ENCODE peak calls at places on chromosomes 2 and 18, in eight cellular contexts. Y is HCT116, N is neural progenitor cell, X is fibroblast of lung, K is endothelial cell of umbilical vein, D is colonic mucosa, M is mammary epithelial cell, W is IMR-90. A is an unnamed sample. For H3K36me3, the result is how much of the 10 kb centered on the place peaks cover.

GRCh38 chr2:154195644-154196221 is 324.0 kb downstream of the GALNT13 start:
- DNase-seq in X (peak), N (no peak), Y (no peak), K (no peak), W (no peak), M (peak), D (no peak), A (peak)

GRCh38 chr2:225582355-225583116 is 183.0 kb downstream of the NYAP2 start:
- DNase-seq in D (no peak), X (no peak), N (no peak), W (no peak), K (no peak), M (no peak), Y (no peak), A (no peak)

GRCh38 chr2:23540804-23541360 is 155.9 kb downstream of the KLHL29 start:
- DNase-seq in N (no peak), X (no peak), D (no peak), M (no peak), Y (no peak), K (no peak), W (no peak), A (no peak)

GRCh38 chr18:46148810-46149209 is 44.6 kb downstream of the HAUS1 start:
- DNase-seq in M (peak), N (peak), Y (no peak), X (peak), W (peak), K (peak), D (peak), A (peak)

GRCh38 chr2:110789706-110790105 is 57.3 kb downstream of the ACOXL start:
- DNase-seq in X (no peak), Y (no peak), K (no peak), N (no peak), M (no peak), W (no peak), D (no peak), A (peak)

GRCh38 chr2:216974321-216975302 is 114.7 kb upstream of the TNP1 start:
- DNase-seq in X (no peak), D (peak), N (no peak), M (no peak), W (no peak), K (no peak), Y (no peak), A (no peak)

GRCh38 chr2:29220506-29221270 is 105.5 kb downstream of the CLIP4 start:
- DNase-seq in D (no peak), Y (no peak), W (no peak), M (no peak), N (no peak), X (no peak), K (no peak), A (no peak)

GRCh38 chr2:210162466-210163124 is 8.6 kb downstream of the KANSL1L start:
- DNase-seq in X (no peak), M (no peak), W (no peak), N (no peak), Y (no peak), D (no peak), K (no peak), A (no peak)

GRCh38 chr2:192049362-192049761 is 145.4 kb downstream of the TMEFF2 start:
- DNase-seq in W (no peak), M (no peak), N (no peak), D (no peak), X (no peak), K (no peak), Y (no peak), A (no peak)

GRCh38 chr2:46951290-46952064 is 35.9 kb upstream of the MCFD2 start:
- DNase-seq in X (no peak), N (no peak), K (no peak), D (no peak), W (no peak), M (no peak), Y (no peak), A (no peak)

GRCh38 chr2:146481629-146482028 is 1363.2 kb upstream of the ACVR2A start:
- DNase-seq in Y (no peak), D (no peak), K (peak), N (no peak), W (peak), M (peak), X (peak), A (no peak)

GRCh38 chr2:172083725-172084483 is 1.4 kb upstream of the DLX1 start:
- DNase-seq in X (no peak), K (peak), N (peak), M (no peak), D (no peak), W (no peak), Y (no peak), A (peak)

GRCh38 chr2:196123679-196124373 is 47.6 kb downstream of the STK17B start:
- DNase-seq in N (no peak), X (peak), K (peak), W (peak), D (no peak), M (no peak), Y (no peak), A (no peak)

GRCh38 chr2:121944072-121944829 is 188.8 kb downstream of the TSN start:
- DNase-seq in X (peak), N (no peak), M (peak), Y (no peak), D (no peak), K (no peak), W (peak), A (no peak)

GRCh38 chr18:40612356-40612755 is 1342.7 kb upstream of the PIK3C3 start:
- DNase-seq in W (no peak), N (no peak), K (no peak), X (no peak), Y (no peak), M (no peak), D (no peak), A (no peak)

GRCh38 chr2:16716051-16716450 is 50.4 kb upstream of the CYRIA start:
- DNase-seq in D (no peak), K (no peak), X (no peak), W (no peak), Y (no peak), N (no peak), M (no peak), A (no peak)

GRCh38 chr2:55311444-55311870 is 42.4 kb upstream of the MTIF2 start:
- DNase-seq in N (no peak), D (no peak), K (peak), X (peak), Y (no peak), W (peak), M (peak), A (no peak)

GRCh38 chr18:44954256-44954655 is 273.6 kb downstream of the SETBP1 start:
- DNase-seq in W (no peak), D (no peak), N (no peak), X (no peak), Y (no peak), M (no peak), K (no peak), A (no peak)

GRCh38 chr2:231068525-231069222 is 12.0 kb downstream of the PSMD1 start:
- DNase-seq in W (peak), Y (no peak), K (peak), X (peak), D (no peak), N (no peak), M (peak), A (no peak)

GRCh38 chr18:44735071-44735470 is 54.4 kb downstream of the SETBP1 start:
- DNase-seq in D (no peak), N (no peak), Y (no peak), M (no peak), X (no peak), W (no peak), K (no peak), A (no peak)

GRCh38 chr2:217908544-217908943 is 94.3 kb downstream of the TNS1 start:
- DNase-seq in K (no peak), N (no peak), D (no peak), W (no peak), M (no peak), Y (no peak), X (no peak), A (no peak)

GRCh38 chr2:26148501-26148900 is 24.4 kb upstream of the GAREM2 start:
- DNase-seq in M (no peak), D (no peak), Y (no peak), W (peak), N (peak), K (no peak), X (no peak), A (peak)

DNA sequence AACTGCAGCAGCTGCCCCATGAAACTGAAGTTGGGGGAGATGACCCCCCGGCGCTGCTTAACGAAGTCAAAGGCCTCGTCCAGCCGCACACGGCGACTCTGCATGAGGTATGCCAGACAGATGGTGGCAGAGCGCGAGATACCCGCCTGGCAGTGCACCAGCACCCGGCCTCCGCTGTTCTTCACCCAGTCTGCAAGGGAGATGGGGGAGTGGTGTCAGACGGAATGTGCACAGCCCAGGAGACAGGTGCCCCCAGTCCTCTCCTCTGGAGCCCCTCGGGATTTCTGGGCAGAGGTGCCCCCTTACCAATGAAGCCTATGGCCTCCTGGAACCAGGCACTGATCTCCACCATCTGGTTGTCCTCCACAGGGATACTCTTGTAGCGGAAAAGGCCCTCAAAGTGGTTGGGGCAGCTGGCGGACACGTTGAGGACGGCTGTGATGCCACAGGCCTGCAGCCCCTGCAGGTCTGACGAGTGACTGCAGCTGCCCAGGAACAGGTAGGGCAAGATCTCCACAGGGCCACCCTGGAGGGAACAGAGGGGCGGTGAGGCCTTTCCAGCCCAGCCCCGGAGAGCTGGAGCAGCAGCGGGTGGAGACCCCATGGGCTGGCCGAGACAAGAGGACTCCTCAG is 1.3 kb downstream of the DUSP2 start:
- DNase-seq in N (peak), X (no peak), M (no peak), Y (peak), K (no peak), W (no peak), D (no peak), A (peak)
- TF ChIP-seq CTCF in N (peak), X (no peak), M (peak), Y (peak), K (no peak), W (no peak), D (no peak), A (peak)

DNA sequence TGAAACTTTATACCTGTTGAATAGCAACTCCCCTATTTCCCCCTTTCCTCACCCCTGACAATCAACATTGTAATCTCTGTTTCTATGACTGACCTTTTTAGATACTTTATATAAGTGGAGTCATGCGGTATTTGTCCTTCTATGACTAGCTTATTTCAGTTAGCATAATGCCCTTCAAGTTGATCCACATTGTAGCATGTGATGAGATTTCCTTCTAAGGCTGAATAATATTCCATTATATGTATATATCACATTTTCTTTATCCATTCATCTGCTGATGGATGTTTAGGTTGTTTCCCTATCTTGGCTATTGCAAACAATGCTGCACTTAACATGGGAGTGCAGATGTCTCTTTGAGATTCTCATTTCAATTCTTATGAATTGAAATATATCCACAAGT is 9.5 kb downstream of the FASTKD2 start:
- DNase-seq in W (no peak), D (no peak), X (no peak), Y (no peak), K (no peak), M (no peak), N (no peak), A (no peak)
- H3K36me3 ChIP-seq in W (under half), D (under half), X (under half), Y (under half), K (under half), M (under half), N (under half), A (half or more)

GRCh38 chr2:76506538-76506937 is 795.8 kb upstream of the GCFC2 start:
- DNase-seq in K (no peak), W (no peak), N (no peak), Y (no peak), M (no peak), D (no peak), X (no peak), A (no peak)
- H3K9ac ChIP-seq in K (no peak), W (no peak), N (no peak), Y (no peak), M (no peak), D (no peak), X (no peak), A (no peak)

GRCh38 chr2:227578642-227579041 is 20.1 kb upstream of the SCYGR2 start:
- DNase-seq in M (no peak), N (no peak), X (no peak), Y (no peak), W (no peak), D (no peak), K (no peak), A (no peak)
- TF ChIP-seq CTCF in M (peak), N (no peak), X (no peak), Y (no peak), W (no peak), D (no peak), K (no peak), A (no peak)

GRCh38 chr2:12605366-12605765 is 111.4 kb upstream of the TRIB2 start:
- DNase-seq in Y (no peak), X (no peak), N (no peak), M (no peak), K (no peak), D (no peak), W (no peak), A (no peak)

GRCh38 chr2:12606472-12607000 is 110.2 kb upstream of the TRIB2 start:
- DNase-seq in N (peak), Y (no peak), M (peak), W (peak), D (no peak), X (peak), K (peak), A (no peak)

GRCh38 chr2:12604248-12604801 is 112.4 kb upstream of the TRIB2 start:
- DNase-seq in X (no peak), M (no peak), D (no peak), Y (no peak), N (no peak), K (no peak), W (no peak), A (no peak)

GRCh38 chr2:12607971-12608370 is 108.8 kb upstream of the TRIB2 start:
- DNase-seq in W (peak), Y (no peak), K (no peak), X (no peak), D (no peak), N (no peak), M (peak), A (no peak)

DNA sequence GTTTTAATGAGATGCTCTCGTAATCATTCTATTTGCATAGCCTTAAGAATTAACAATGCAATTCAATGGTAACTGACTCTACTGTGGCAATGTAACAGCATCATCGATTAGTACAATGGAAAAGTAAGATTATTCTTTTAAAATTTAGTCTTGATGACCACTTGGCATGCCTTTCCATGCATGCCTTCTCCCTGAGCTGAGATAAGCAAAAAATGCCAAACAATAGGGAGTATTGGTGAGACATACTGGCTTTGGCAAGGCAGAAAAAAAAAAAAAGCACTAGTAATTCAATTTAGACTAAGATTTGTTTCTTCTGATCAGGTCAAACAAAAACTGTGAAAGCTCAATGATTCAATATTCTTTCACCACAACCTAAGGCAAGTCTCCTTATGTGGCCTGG is 110.8 kb upstream of the TRIB2 start:
- DNase-seq in N (no peak), M (no peak), K (no peak), X (no peak), Y (no peak), W (peak), D (no peak), A (no peak)
- H3K36me3 ChIP-seq in N (under half), M (under half), K (under half), X (under half), Y (under half), W (under half), D (under half), A (under half)

DNA sequence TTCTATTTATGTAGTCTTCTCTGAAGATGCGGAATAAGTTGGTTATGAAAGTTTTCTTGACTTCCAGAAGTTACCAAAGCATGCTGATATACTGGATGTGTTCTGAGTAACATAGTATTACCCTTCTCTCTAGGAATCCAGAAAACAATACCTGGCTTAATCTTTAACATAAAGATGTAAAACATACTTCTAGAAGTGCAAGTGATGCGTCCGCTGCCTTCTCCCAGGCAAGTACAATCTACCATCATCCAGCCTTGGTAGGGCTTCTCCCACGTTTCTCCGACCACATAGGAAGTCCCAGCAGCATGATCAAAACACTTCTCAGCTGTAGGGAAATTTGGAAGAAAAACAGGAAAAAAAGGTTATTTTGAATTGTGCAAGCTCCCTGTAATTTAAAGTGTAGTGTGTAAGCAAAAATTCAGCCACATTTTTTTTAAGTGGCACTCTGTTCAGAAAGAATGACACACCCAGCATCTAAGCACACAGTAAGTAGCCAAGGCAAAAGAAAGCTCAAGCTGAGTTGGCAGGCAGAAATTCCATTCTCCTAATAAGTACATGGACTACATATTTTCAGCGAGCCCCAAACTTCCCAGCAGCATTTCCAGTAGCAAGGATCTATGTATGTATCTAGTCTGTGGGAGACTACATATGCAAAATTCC is 5.2 kb downstream of the FN1 start:
- DNase-seq in W (peak), M (no peak), X (peak), Y (no peak), K (peak), N (no peak), D (no peak), A (no peak)
- H3K9ac ChIP-seq in W (peak), M (no peak), X (no peak), Y (no peak), K (peak), N (no peak), D (no peak), A (no peak)

GRCh38 chr18:2135309-2135708 is 436.0 kb downstream of the METTL4 start:
- DNase-seq in X (no peak), Y (no peak), W (no peak), D (no peak), K (no peak), M (no peak), N (peak), A (no peak)

GRCh38 chr18:2139676-2140075 is 431.6 kb downstream of the METTL4 start:
- DNase-seq in M (peak), D (no peak), N (no peak), X (peak), W (no peak), K (no peak), Y (no peak), A (no peak)

DNA sequence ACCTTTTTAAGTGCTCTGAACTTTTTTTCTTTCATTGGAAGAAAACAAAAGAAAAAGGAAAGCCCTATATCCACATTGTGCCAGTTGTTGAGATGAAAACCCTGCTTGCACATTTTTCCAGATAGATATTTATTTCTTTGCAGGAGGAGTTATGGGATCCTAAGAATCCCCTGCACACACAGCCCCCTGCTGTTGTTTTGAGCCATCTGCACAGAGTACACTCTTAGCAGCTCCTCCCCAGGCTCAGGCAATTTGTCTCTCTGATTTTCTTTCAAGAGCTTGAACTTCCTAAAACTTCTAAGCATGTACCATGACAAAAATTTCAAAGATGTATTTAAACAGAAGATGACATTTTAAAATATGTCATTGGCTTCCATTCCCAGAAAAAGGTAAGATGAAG is 436.9 kb downstream of the METTL4 start:
- DNase-seq in K (no peak), Y (no peak), W (no peak), N (no peak), M (no peak), D (no peak), X (no peak), A (no peak)
- TF ChIP-seq CTCF in K (no peak), Y (no peak), W (no peak), N (no peak), M (no peak), D (no peak), X (no peak), A (peak)

GRCh38 chr2:165895974-165896373 is 57.6 kb downstream of the TTC21B start:
- DNase-seq in X (no peak), M (no peak), Y (no peak), K (no peak), W (no peak), N (no peak), D (no peak), A (no peak)
- H3K36me3 ChIP-seq in X (under half), M (under half), Y (under half), K (under half), W (under half), N (under half), D (under half), A (half or more)

GRCh38 chr18:47752796-47753645 is 177.4 kb downstream of the SMAD2 start:
- DNase-seq in N (no peak), M (no peak), K (no peak), D (no peak), X (no peak), Y (no peak), W (no peak), A (no peak)

GRCh38 chr18:47756364-47757016 is 174.0 kb downstream of the SMAD2 start:
- DNase-seq in X (peak), K (peak), M (peak), N (peak), W (peak), Y (peak), D (peak), A (peak)

GRCh38 chr18:47755102-47755456 is 175.4 kb downstream of the SMAD2 start:
- DNase-seq in W (no peak), N (no peak), X (no peak), M (no peak), D (no peak), K (no peak), Y (no peak), A (no peak)

GRCh38 chr18:47758000-47758399 is 172.5 kb downstream of the SMAD2 start:
- DNase-seq in M (no peak), X (no peak), D (no peak), N (peak), Y (no peak), W (no peak), K (peak), A (peak)

GRCh38 chr18:47754311-47755101 is 176.0 kb downstream of the SMAD2 start:
- DNase-seq in D (peak), W (no peak), X (no peak), N (peak), K (peak), Y (peak), M (peak), A (peak)
- H3K9ac ChIP-seq in D (no peak), W (no peak), X (no peak), N (no peak), K (no peak), Y (no peak), M (no peak), A (no peak)